ENCODE peak calls at places on chromosome 13, in nine cellular contexts. One of them, this sample, is unnamed.

GRCh38 chr13:95160112-95160906 is 140.9 kb downstream of the ABCC4 start:
- DNase-seq in fibroblast of villous mesenchyme: peak
- DNase-seq in esophagus squamous epithelium: no peak
- DNase-seq in AG09309: no peak
- DNase-seq in cardiac fibroblast: peak
- DNase-seq in gastrocnemius medialis: no peak
- DNase-seq in uterus: no peak
- DNase-seq in IMR-90: peak
- DNase-seq in transverse colon: no peak
- DNase-seq in this sample: no peak

GRCh38 chr13:76754414-76754813 is 131.8 kb downstream of the KCTD12 start:
- DNase-seq in cardiac fibroblast: peak
- DNase-seq in uterus: no peak
- DNase-seq in AG09309: no peak
- DNase-seq in esophagus squamous epithelium: no peak
- DNase-seq in IMR-90: peak
- DNase-seq in gastrocnemius medialis: no peak
- DNase-seq in fibroblast of villous mesenchyme: peak
- DNase-seq in transverse colon: no peak
- DNase-seq in this sample: no peak

GRCh38 chr13:94028234-94029145 is 451.0 kb downstream of the DCT start:
- DNase-seq in transverse colon: no peak
- DNase-seq in uterus: no peak
- DNase-seq in esophagus squamous epithelium: no peak
- DNase-seq in gastrocnemius medialis: no peak
- DNase-seq in fibroblast of villous mesenchyme: peak
- DNase-seq in cardiac fibroblast: no peak
- DNase-seq in AG09309: no peak
- DNase-seq in IMR-90: no peak
- DNase-seq in this sample: no peak

GRCh38 chr13:95246292-95247082 is 54.8 kb downstream of the ABCC4 start:
- DNase-seq in transverse colon: no peak
- DNase-seq in AG09309: no peak
- DNase-seq in esophagus squamous epithelium: no peak
- DNase-seq in IMR-90: no peak
- DNase-seq in uterus: no peak
- DNase-seq in cardiac fibroblast: no peak
- DNase-seq in fibroblast of villous mesenchyme: no peak
- DNase-seq in gastrocnemius medialis: no peak
- DNase-seq in this sample: no peak

GRCh38 chr13:42075517-42075916 is 27.1 kb downstream of the DGKH start:
- DNase-seq in fibroblast of villous mesenchyme: no peak
- DNase-seq in transverse colon: no peak
- DNase-seq in gastrocnemius medialis: no peak
- DNase-seq in uterus: no peak
- DNase-seq in esophagus squamous epithelium: no peak
- DNase-seq in cardiac fibroblast: no peak
- DNase-seq in AG09309: no peak
- DNase-seq in IMR-90: no peak
- DNase-seq in this sample: no peak

GRCh38 chr13:27654816-27655215 is 33.1 kb downstream of the POLR1D start:
- DNase-seq in IMR-90: no peak
- DNase-seq in transverse colon: no peak
- DNase-seq in cardiac fibroblast: no peak
- DNase-seq in fibroblast of villous mesenchyme: no peak
- DNase-seq in AG09309: no peak
- DNase-seq in uterus: no peak
- DNase-seq in esophagus squamous epithelium: no peak
- DNase-seq in gastrocnemius medialis: no peak
- DNase-seq in this sample: no peak

GRCh38 chr13:97273341-97273831 is 51.3 kb downstream of the MBNL2 start:
- DNase-seq in cardiac fibroblast: peak
- DNase-seq in transverse colon: no peak
- DNase-seq in gastrocnemius medialis: no peak
- DNase-seq in AG09309: no peak
- DNase-seq in uterus: no peak
- DNase-seq in IMR-90: no peak
- DNase-seq in fibroblast of villous mesenchyme: no peak
- DNase-seq in esophagus squamous epithelium: no peak
- DNase-seq in this sample: no peak

GRCh38 chr13:92896842-92897241 is 329.8 kb upstream of the GPC6 start:
- DNase-seq in esophagus squamous epithelium: no peak
- DNase-seq in uterus: no peak
- DNase-seq in gastrocnemius medialis: no peak
- DNase-seq in fibroblast of villous mesenchyme: peak
- DNase-seq in IMR-90: peak
- DNase-seq in transverse colon: no peak
- DNase-seq in AG09309: no peak
- DNase-seq in cardiac fibroblast: peak
- DNase-seq in this sample: no peak

GRCh38 chr13:50375792-50376191 is 360.5 kb downstream of the KCNRG start:
- DNase-seq in AG09309: peak
- DNase-seq in cardiac fibroblast: peak
- DNase-seq in gastrocnemius medialis: no peak
- DNase-seq in uterus: no peak
- DNase-seq in fibroblast of villous mesenchyme: peak
- DNase-seq in IMR-90: peak
- DNase-seq in transverse colon: no peak
- DNase-seq in esophagus squamous epithelium: no peak
- DNase-seq in this sample: no peak

GRCh38 chr13:67651908-67652307 is 421.8 kb upstream of the PCDH9 start:
- DNase-seq in transverse colon: no peak
- DNase-seq in esophagus squamous epithelium: no peak
- DNase-seq in gastrocnemius medialis: no peak
- DNase-seq in uterus: no peak
- DNase-seq in AG09309: no peak
- DNase-seq in fibroblast of villous mesenchyme: no peak
- DNase-seq in IMR-90: no peak
- DNase-seq in cardiac fibroblast: no peak
- DNase-seq in this sample: no peak

GRCh38 chr13:110306340-110306959 is 507 bp downstream of the COL4A1 start:
- DNase-seq in uterus: peak
- DNase-seq in transverse colon: no peak
- DNase-seq in gastrocnemius medialis: no peak
- DNase-seq in cardiac fibroblast: peak
- DNase-seq in AG09309: no peak
- DNase-seq in IMR-90: no peak
- DNase-seq in esophagus squamous epithelium: no peak
- DNase-seq in fibroblast of villous mesenchyme: peak
- DNase-seq in this sample: no peak

GRCh38 chr13:51435002-51435578 is 17.7 kb downstream of the INTS6 start:
- DNase-seq in cardiac fibroblast: peak
- DNase-seq in fibroblast of villous mesenchyme: peak
- DNase-seq in transverse colon: no peak
- DNase-seq in gastrocnemius medialis: no peak
- DNase-seq in AG09309: no peak
- DNase-seq in uterus: no peak
- DNase-seq in esophagus squamous epithelium: no peak
- DNase-seq in IMR-90: peak
- DNase-seq in this sample: no peak

GRCh38 chr13:108070491-108070890 is 144.8 kb downstream of the LIG4 start:
- DNase-seq in gastrocnemius medialis: no peak
- DNase-seq in cardiac fibroblast: no peak
- DNase-seq in uterus: no peak
- DNase-seq in esophagus squamous epithelium: no peak
- DNase-seq in IMR-90: no peak
- DNase-seq in fibroblast of villous mesenchyme: no peak
- DNase-seq in transverse colon: no peak
- DNase-seq in AG09309: no peak
- DNase-seq in this sample: no peak

GRCh38 chr13:67469623-67470022 is 239.5 kb upstream of the PCDH9 start:
- DNase-seq in uterus: no peak
- DNase-seq in IMR-90: no peak
- DNase-seq in transverse colon: no peak
- DNase-seq in fibroblast of villous mesenchyme: no peak
- DNase-seq in esophagus squamous epithelium: no peak
- DNase-seq in cardiac fibroblast: no peak
- DNase-seq in gastrocnemius medialis: no peak
- DNase-seq in AG09309: no peak
- DNase-seq in this sample: no peak

GRCh38 chr13:26480246-26480855 is 77.1 kb upstream of the WASF3 start:
- DNase-seq in transverse colon: peak
- DNase-seq in IMR-90: peak
- DNase-seq in AG09309: peak
- DNase-seq in cardiac fibroblast: peak
- DNase-seq in esophagus squamous epithelium: no peak
- DNase-seq in uterus: no peak
- DNase-seq in fibroblast of villous mesenchyme: no peak
- DNase-seq in gastrocnemius medialis: no peak
- DNase-seq in this sample: no peak

GRCh38 chr13:40519637-40520036 is 146.8 kb downstream of the FOXO1 start:
- DNase-seq in uterus: no peak
- DNase-seq in fibroblast of villous mesenchyme: no peak
- DNase-seq in cardiac fibroblast: no peak
- DNase-seq in gastrocnemius medialis: no peak
- DNase-seq in AG09309: no peak
- DNase-seq in IMR-90: no peak
- DNase-seq in esophagus squamous epithelium: no peak
- DNase-seq in transverse colon: no peak
- DNase-seq in this sample: no peak

GRCh38 chr13:112693831-112694497 is 4.1 kb downstream of the ATP11A start:
- DNase-seq in fibroblast of villous mesenchyme: peak
- DNase-seq in transverse colon: no peak
- DNase-seq in AG09309: peak
- DNase-seq in esophagus squamous epithelium: no peak
- DNase-seq in IMR-90: peak
- DNase-seq in uterus: no peak
- DNase-seq in cardiac fibroblast: peak
- DNase-seq in gastrocnemius medialis: no peak
- DNase-seq in this sample: no peak

GRCh38 chr13:24625324-24625723 is 54.9 kb upstream of the ATP12A start:
- DNase-seq in esophagus squamous epithelium: no peak
- DNase-seq in gastrocnemius medialis: no peak
- DNase-seq in cardiac fibroblast: no peak
- DNase-seq in IMR-90: no peak
- DNase-seq in uterus: no peak
- DNase-seq in AG09309: no peak
- DNase-seq in fibroblast of villous mesenchyme: peak
- DNase-seq in transverse colon: no peak
- DNase-seq in this sample: no peak

GRCh38 chr13:95679722-95680121 is 2.8 kb downstream of the DNAJC3 start:
- DNase-seq in gastrocnemius medialis: no peak
- DNase-seq in fibroblast of villous mesenchyme: no peak
- DNase-seq in uterus: no peak
- DNase-seq in IMR-90: no peak
- DNase-seq in AG09309: no peak
- DNase-seq in esophagus squamous epithelium: no peak
- DNase-seq in transverse colon: no peak
- DNase-seq in cardiac fibroblast: no peak
- DNase-seq in this sample: no peak

GRCh38 chr13:78376822-78377221 is 226.5 kb downstream of the POU4F1 start:
- DNase-seq in gastrocnemius medialis: no peak
- DNase-seq in uterus: no peak
- DNase-seq in transverse colon: no peak
- DNase-seq in AG09309: no peak
- DNase-seq in cardiac fibroblast: no peak
- DNase-seq in esophagus squamous epithelium: no peak
- DNase-seq in IMR-90: no peak
- DNase-seq in fibroblast of villous mesenchyme: no peak
- DNase-seq in this sample: no peak

GRCh38 chr13:49669735-49670309 is 21.5 kb downstream of the EBPL start:
- DNase-seq in uterus: no peak
- DNase-seq in IMR-90: peak
- DNase-seq in gastrocnemius medialis: peak
- DNase-seq in transverse colon: peak
- DNase-seq in esophagus squamous epithelium: no peak
- DNase-seq in fibroblast of villous mesenchyme: peak
- DNase-seq in cardiac fibroblast: peak
- DNase-seq in AG09309: no peak
- DNase-seq in this sample: peak

GRCh38 chr13:79434578-79434977 is 28.5 kb upstream of the RBM26 start:
- DNase-seq in gastrocnemius medialis: no peak
- DNase-seq in transverse colon: no peak
- DNase-seq in AG09309: peak
- DNase-seq in IMR-90: peak
- DNase-seq in uterus: no peak
- DNase-seq in esophagus squamous epithelium: no peak
- DNase-seq in fibroblast of villous mesenchyme: peak
- DNase-seq in cardiac fibroblast: peak
- DNase-seq in this sample: peak

GRCh38 chr13:110711778-110712070 is 1.8 kb upstream of the ING1 start:
- DNase-seq in esophagus squamous epithelium: no peak
- DNase-seq in fibroblast of villous mesenchyme: no peak
- DNase-seq in uterus: no peak
- DNase-seq in IMR-90: no peak
- DNase-seq in transverse colon: no peak
- DNase-seq in cardiac fibroblast: peak
- DNase-seq in AG09309: no peak
- DNase-seq in gastrocnemius medialis: no peak
- DNase-seq in this sample: no peak

GRCh38 chr13:83780201-83780600 is 102.1 kb downstream of the SLITRK1 start:
- DNase-seq in gastrocnemius medialis: no peak
- DNase-seq in uterus: no peak
- DNase-seq in IMR-90: peak
- DNase-seq in transverse colon: no peak
- DNase-seq in AG09309: no peak
- DNase-seq in fibroblast of villous mesenchyme: no peak
- DNase-seq in cardiac fibroblast: peak
- DNase-seq in esophagus squamous epithelium: no peak
- DNase-seq in this sample: peak
- TF ChIP-seq CTCF in gastrocnemius medialis: no peak
- TF ChIP-seq CTCF in uterus: no peak
- TF ChIP-seq CTCF in IMR-90: peak
- TF ChIP-seq CTCF in transverse colon: no peak
- TF ChIP-seq CTCF in AG09309: peak
- TF ChIP-seq CTCF in fibroblast of villous mesenchyme: peak
- TF ChIP-seq CTCF in cardiac fibroblast: peak
- TF ChIP-seq CTCF in esophagus squamous epithelium: no peak
- TF ChIP-seq CTCF in this sample: peak

GRCh38 chr13:45615501-45616101 is at the start of gene ERICH6B:
- DNase-seq in cardiac fibroblast: peak
- DNase-seq in fibroblast of villous mesenchyme: peak
- DNase-seq in uterus: peak
- DNase-seq in transverse colon: no peak
- DNase-seq in gastrocnemius medialis: no peak
- DNase-seq in AG09309: no peak
- DNase-seq in esophagus squamous epithelium: no peak
- DNase-seq in IMR-90: peak
- DNase-seq in this sample: no peak
- H3K4me3 ChIP-seq in cardiac fibroblast: no peak
- H3K4me3 ChIP-seq in fibroblast of villous mesenchyme: no peak
- H3K4me3 ChIP-seq in uterus: no peak
- H3K4me3 ChIP-seq in transverse colon: no peak
- H3K4me3 ChIP-seq in gastrocnemius medialis: no peak
- H3K4me3 ChIP-seq in AG09309: no peak
- H3K4me3 ChIP-seq in esophagus squamous epithelium: peak
- H3K4me3 ChIP-seq in IMR-90: no peak
- H3K4me3 ChIP-seq in this sample: no peak

GRCh38 chr13:33057019-33057785 is 41.0 kb downstream of the KL start:
- DNase-seq in cardiac fibroblast: peak
- DNase-seq in fibroblast of villous mesenchyme: peak
- DNase-seq in AG09309: no peak
- DNase-seq in uterus: no peak
- DNase-seq in transverse colon: no peak
- DNase-seq in esophagus squamous epithelium: no peak
- DNase-seq in IMR-90: peak
- DNase-seq in gastrocnemius medialis: no peak
- DNase-seq in this sample: no peak
- TF ChIP-seq CTCF in cardiac fibroblast: peak
- TF ChIP-seq CTCF in fibroblast of villous mesenchyme: peak
- TF ChIP-seq CTCF in AG09309: peak
- TF ChIP-seq CTCF in uterus: no peak
- TF ChIP-seq CTCF in transverse colon: no peak
- TF ChIP-seq CTCF in esophagus squamous epithelium: peak
- TF ChIP-seq CTCF in IMR-90: peak
- TF ChIP-seq CTCF in gastrocnemius medialis: no peak
- TF ChIP-seq CTCF in this sample: peak

GRCh38 chr13:29103036-29103800 is 283.1 kb downstream of the MTUS2 start:
- DNase-seq in transverse colon: no peak
- DNase-seq in cardiac fibroblast: no peak
- DNase-seq in esophagus squamous epithelium: no peak
- DNase-seq in gastrocnemius medialis: no peak
- DNase-seq in uterus: no peak
- DNase-seq in AG09309: no peak
- DNase-seq in IMR-90: no peak
- DNase-seq in fibroblast of villous mesenchyme: no peak
- DNase-seq in this sample: no peak
- H3K4me3 ChIP-seq in transverse colon: no peak
- H3K4me3 ChIP-seq in cardiac fibroblast: no peak
- H3K4me3 ChIP-seq in esophagus squamous epithelium: no peak
- H3K4me3 ChIP-seq in gastrocnemius medialis: no peak
- H3K4me3 ChIP-seq in uterus: no peak
- H3K4me3 ChIP-seq in AG09309: no peak
- H3K4me3 ChIP-seq in IMR-90: no peak
- H3K4me3 ChIP-seq in fibroblast of villous mesenchyme: no peak
- H3K4me3 ChIP-seq in this sample: no peak

This sample was measured in HFF-Myc.